ENCODE peak calls at places on chromosomes 11 and 22, in five cellular contexts. J, X, Q, A and U are unnamed samples.

GRCh38 chr11:60858731-60859464 is 3.1 kb upstream of the PTGDR2 start:
- DNase-seq in J (peak; percentile 14), X (peak; percentile 46), Q (no peak), A (no peak), U (no peak)

GRCh38 chr22:20865331-20865730 is 6.5 kb downstream of the SNAP29 start:
- DNase-seq in J (no peak), X (peak; percentile 15), Q (no peak), A (no peak), U (no peak)

GRCh38 chr11:32302826-32303225 is 132.5 kb downstream of the WT1 start:
- DNase-seq in J (no peak), X (no peak), Q (no peak), A (no peak), U (no peak)

GRCh38 chr22:20523118-20523983 is 15.9 kb downstream of the MED15 start:
- DNase-seq in J (no peak), X (peak; percentile 38), Q (no peak), A (no peak), U (no peak)

GRCh38 chr22:22390989-22391388 is 117.6 kb downstream of the ZNF280B start:
- DNase-seq in J (no peak), X (no peak), Q (no peak), A (peak; percentile 40), U (no peak)

GRCh38 chr11:110196241-110196754 is 100.1 kb downstream of the RDX start:
- DNase-seq in J (no peak), X (no peak), Q (no peak), A (no peak), U (no peak)

GRCh38 chr11:107301886-107302285 is 155.7 kb downstream of the CWF19L2 start:
- DNase-seq in J (no peak), X (no peak), Q (no peak), A (no peak), U (no peak)

GRCh38 chr22:18076060-18076497 is 1.7 kb upstream of the PEX26 start:
- DNase-seq in J (peak; percentile 88), X (peak; percentile 66), Q (peak; percentile 84), A (no peak), U (peak; percentile 60)

GRCh38 chr22:29259253-29259899 is 8.4 kb downstream of the RHBDD3 start:
- DNase-seq in J (no peak), X (no peak), Q (no peak), A (no peak), U (no peak)

GRCh38 chr11:123308077-123308476 is 113.0 kb upstream of the CLMP start:
- DNase-seq in J (no peak), X (no peak), Q (no peak), A (no peak), U (no peak)

GRCh38 chr11:46183819-46184218 is 62.6 kb upstream of the PHF21A start:
- DNase-seq in J (no peak), X (no peak), Q (no peak), A (no peak), U (no peak)

GRCh38 chr11:15569626-15570025 is 454.9 kb downstream of the INSC start:
- DNase-seq in J (no peak), X (no peak), Q (no peak), A (no peak), U (no peak)

GRCh38 chr22:42596376-42596775 is 18.3 kb downstream of the POLDIP3 start:
- DNase-seq in J (no peak), X (no peak), Q (peak; percentile 76), A (no peak), U (no peak)

GRCh38 chr22:43094085-43094484 is 4.9 kb upstream of the TTLL1 start:
- DNase-seq in J (no peak), X (no peak), Q (peak; percentile 86), A (no peak), U (peak; percentile 53)

GRCh38 chr11:1931791-1932480 is 12.4 kb downstream of the TNNT3 start:
- DNase-seq in J (no peak), X (peak; percentile 66), Q (peak; percentile 40), A (no peak), U (no peak)

GRCh38 chr22:36360871-36361383 is 26.8 kb downstream of the MYH9 start:
- DNase-seq in J (no peak), X (peak; percentile 53), Q (peak; percentile 57), A (no peak), U (no peak)

GRCh38 chr11:111922803-111923202 is 4.1 kb downstream of the C11orf52 start:
- DNase-seq in J (peak; percentile 87), X (no peak), Q (no peak), A (no peak), U (peak; percentile 49)

GRCh38 chr11:128390246-128390645 is 197.1 kb downstream of the ETS1 start:
- DNase-seq in J (no peak), X (no peak), Q (no peak), A (no peak), U (no peak)

GRCh38 chr22:43897751-43898261 is 6.0 kb upstream of the PNPLA5 start:
- DNase-seq in J (no peak), X (no peak), Q (no peak), A (no peak), U (no peak)

GRCh38 chr22:43253839-43254238 is 66.9 kb upstream of the TTLL12 start:
- DNase-seq in J (no peak), X (no peak), Q (no peak), A (no peak), U (no peak)

GRCh38 chr22:46592390-46592872 is 27.8 kb upstream of the GRAMD4 start:
- DNase-seq in J (peak; percentile 70), X (peak; percentile 83), Q (peak; percentile 86), A (no peak), U (no peak)

GRCh38 chr11:100776212-100776896 is 89.3 kb downstream of the ARHGAP42 start:
- DNase-seq in J (no peak), X (no peak), Q (no peak), A (no peak), U (no peak)

GRCh38 chr11:68120212-68121066 is 749 bp downstream of the CHKA start:
- DNase-seq in J (peak; percentile 83), X (peak; percentile 91), Q (peak; percentile 85), A (no peak), U (no peak)

GRCh38 chr11:1625541-1625940 is 3.6 kb upstream of the KRTAP5-4 start:
- DNase-seq in J (peak; percentile 45), X (peak; percentile 39), Q (no peak), A (no peak), U (no peak)

GRCh38 chr22:21702094-21702493 is 33.5 kb downstream of the YPEL1 start:
- DNase-seq in J (no peak), X (no peak), Q (peak; percentile 26), A (no peak), U (no peak)

GRCh38 chr22:50710221-50710620 is 27.8 kb upstream of the ACR start:
- DNase-seq in J (peak; percentile 52), X (peak; percentile 32), Q (peak; percentile 16), A (no peak), U (no peak)

GRCh38 chr22:31585161-31585859 is 76.7 kb downstream of the PISD start:
- DNase-seq in J (no peak), X (no peak), Q (peak; percentile 58), A (no peak), U (no peak)

GRCh38 chr11:79461144-79461543 is 20.3 kb upstream of the TENM4 start:
- DNase-seq in J (no peak), X (no peak), Q (no peak), A (no peak), U (no peak)

GRCh38 chr22:24564376-24565058 is 8.7 kb downstream of the SNRPD3 start:
- DNase-seq in J (no peak), X (no peak), Q (no peak), A (no peak), U (no peak)

GRCh38 chr22:33544707-33545106 is 375.6 kb downstream of the LARGE1 start:
- DNase-seq in J (no peak), X (no peak), Q (no peak), A (no peak), U (no peak)

GRCh38 chr11:107844041-107844440 is 14.5 kb downstream of the SLC35F2 start:
- DNase-seq in J (no peak), X (no peak), Q (no peak), A (no peak), U (no peak)

GRCh38 chr11:118633319-118633690 is 25.9 kb downstream of the PHLDB1 start:
- DNase-seq in J (no peak), X (no peak), Q (peak; percentile 61), A (no peak), U (no peak)

GRCh38 chr11:121300313-121300971 is 7.9 kb downstream of the SC5D start:
- DNase-seq in J (no peak), X (no peak), Q (peak; percentile 77), A (no peak), U (no peak)
- H3K27ac ChIP-seq in J (peak overlapping the region; percentile 22), X (no peak overlapping the region), Q (no peak overlapping the region), A (no peak overlapping the region), U (no peak overlapping the region)

GRCh38 chr22:39292561-39293074 is 26.8 kb downstream of the RPL3 start:
- DNase-seq in J (peak; percentile 93), X (peak; percentile 97), Q (peak; percentile 97), A (no peak), U (peak; percentile 92)
- H3K27ac ChIP-seq in J (peak overlapping the region; percentile 71), X (peak overlapping the region; percentile 95), Q (peak overlapping the region; percentile 65), A (peak overlapping the region; percentile 14), U (peak overlapping the region; percentile 85)

DNA sequence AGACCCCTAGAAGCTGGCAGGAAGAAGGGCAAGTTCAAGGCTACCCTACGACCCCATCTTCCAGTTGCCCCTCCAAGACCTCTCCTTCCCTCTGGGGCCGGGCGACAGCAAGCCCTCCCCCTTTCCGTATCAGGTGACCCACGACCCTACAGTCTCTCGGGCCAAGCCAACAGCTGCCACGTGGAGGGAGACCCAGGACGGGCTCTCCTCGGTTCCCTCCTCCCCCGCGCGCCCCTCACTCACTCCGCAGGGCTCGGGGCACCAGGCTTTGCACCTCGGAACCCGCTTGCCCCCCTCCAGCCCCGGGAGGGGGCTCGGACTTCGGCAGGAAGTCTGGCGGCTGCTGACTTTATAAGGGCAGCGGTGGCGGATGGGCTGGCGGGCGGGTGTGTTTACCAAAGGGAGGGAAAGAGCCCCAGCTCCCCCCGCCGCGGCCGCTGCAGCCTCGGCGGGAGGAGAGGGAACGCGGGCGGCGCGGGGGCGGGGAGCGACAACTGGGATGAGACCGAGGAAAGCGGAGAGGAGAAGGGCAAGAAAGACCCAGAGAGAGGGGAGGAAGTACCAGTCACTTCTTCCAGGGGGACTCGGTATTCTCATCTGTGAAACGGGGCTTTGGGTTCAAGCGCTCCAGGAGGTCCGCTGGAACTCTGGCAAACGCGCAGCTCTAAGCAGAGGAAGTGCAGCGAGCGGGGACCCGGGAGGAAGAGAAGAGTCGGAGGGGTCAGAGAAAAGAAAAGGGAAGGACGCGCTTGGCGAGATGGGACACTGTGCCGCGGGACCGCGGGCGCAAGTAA is 767 bp downstream of the SLC43A1 start:
- DNase-seq in J (peak; percentile 82), X (peak; percentile 89), Q (peak; percentile 89), A (no peak), U (peak; percentile 69)
- H3K27ac ChIP-seq in J (peak overlapping the region; percentile 77), X (no peak overlapping the region), Q (peak overlapping the region; percentile 22), A (peak overlapping the region; percentile 57), U (peak overlapping the region; percentile 79)

DNA sequence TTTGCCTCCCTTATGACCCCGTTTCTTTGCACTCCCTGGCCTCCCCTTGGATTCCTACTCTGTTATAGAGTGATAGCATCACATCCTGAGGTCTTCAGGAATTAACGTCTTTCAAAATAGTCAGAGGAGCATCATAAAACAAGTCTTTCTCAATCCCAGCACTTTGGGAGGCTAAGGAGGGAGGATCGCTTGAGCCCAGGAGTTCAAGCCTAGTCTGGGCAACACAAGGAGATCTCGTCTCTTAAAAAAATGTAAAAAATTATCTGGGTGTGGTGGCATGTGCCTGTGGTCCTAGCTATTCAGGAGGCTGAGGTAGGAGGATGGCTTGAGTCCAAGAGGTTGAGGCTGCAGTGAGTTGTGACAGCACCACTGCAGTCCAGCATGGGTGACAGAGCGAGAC is 68.7 kb upstream of the AMPD3 start:
- DNase-seq in J (no peak), X (no peak), Q (no peak), A (peak; percentile 46), U (no peak)
- H3K27ac ChIP-seq in J (peak overlapping the region; percentile 77), X (no peak overlapping the region), Q (no peak overlapping the region), A (peak overlapping the region; percentile 54), U (peak overlapping the region; percentile 78)

GRCh38 chr11:70399681-70400112 is 1.4 kb downstream of the CTTN start:
- DNase-seq in J (peak; percentile 94), X (peak; percentile 91), Q (peak; percentile 92), A (no peak), U (peak; percentile 81)
- H3K27ac ChIP-seq in J (peak overlapping the region; percentile 94), X (peak overlapping the region; percentile 73), Q (peak overlapping the region; percentile 63), A (peak overlapping the region; percentile 95), U (peak overlapping the region; percentile 97)